ENCODE peak calls at places on chromosome 1, in nine cellular contexts. U is stimulated activated CD8-positive, alpha-beta memory T cell treated with anti-CD3 and anti-CD28 coated beads, Interleukin-4, amount 100 ng/mL, for 48 hours; F is Right ventricle myocardium superior; V is right lobe of liver; L is RKO; X is AG04449; K is iPS-NIHi11; T is A549; S is tibial artery. Y is an unnamed sample.

GRCh38 chr1:103461171-103462105 is 64.1 kb upstream of the RNPC3 start:
- DNase-seq in T (peak), X (no peak), L (peak), K (peak), F (no peak), V (no peak), S (no peak), U (no peak), Y (no peak)

GRCh38 chr1:186745531-186746146 is 65.4 kb upstream of the PTGS2 start:
- DNase-seq in U (no peak), S (no peak), K (no peak), T (no peak), L (no peak), V (no peak), F (no peak), X (no peak), Y (no peak)

GRCh38 chr1:26387447-26387846 is 14.9 kb upstream of the ZNF683 start:
- DNase-seq in V (no peak), X (no peak), K (no peak), S (no peak), T (peak), L (peak), U (no peak), F (no peak), Y (no peak)

GRCh38 chr1:35031103-35031452 is 667 bp downstream of the ZMYM6 start:
- DNase-seq in V (no peak), U (peak), K (peak), L (peak), T (peak), S (no peak), X (no peak), F (no peak), Y (no peak)

GRCh38 chr1:15742339-15742801 is at the start of gene TMEM82:
- DNase-seq in V (peak), L (no peak), K (peak), S (no peak), U (no peak), F (no peak), X (no peak), T (no peak), Y (no peak)

GRCh38 chr1:78722947-78723346 is 73.3 kb downstream of the IFI44 start:
- DNase-seq in X (peak), S (no peak), K (no peak), U (no peak), T (no peak), L (no peak), F (no peak), V (no peak), Y (no peak)

GRCh38 chr1:92577251-92577895 is 90.6 kb upstream of the GFI1 start:
- DNase-seq in K (no peak), S (no peak), X (no peak), F (peak), L (peak), T (no peak), U (no peak), V (no peak), Y (peak)

GRCh38 chr1:48223372-48224081 is 1.0 kb downstream of the SLC5A9 start:
- DNase-seq in X (no peak), L (no peak), V (peak), S (no peak), U (no peak), F (no peak), K (no peak), T (no peak), Y (no peak)

GRCh38 chr1:12549106-12549459 is 68.9 kb downstream of the DHRS3 start:
- DNase-seq in L (no peak), U (no peak), V (no peak), K (no peak), S (peak), F (peak), X (no peak), T (peak), Y (peak)

GRCh38 chr1:240701412-240701811 is 89.5 kb upstream of the GREM2 start:
- DNase-seq in S (no peak), K (no peak), V (no peak), F (no peak), T (no peak), U (no peak), L (no peak), X (peak), Y (no peak)

GRCh38 chr1:169949139-169949538 is 55.4 kb upstream of the SCYL3 start:
- DNase-seq in U (no peak), X (no peak), T (no peak), F (no peak), L (no peak), S (no peak), K (no peak), V (no peak), Y (no peak)

GRCh38 chr1:244801246-244801645 is 34.2 kb upstream of the COX20 start:
- DNase-seq in F (no peak), U (peak), X (no peak), S (peak), K (peak), L (peak), V (peak), T (peak), Y (peak)

GRCh38 chr1:109040627-109041613 is 982 bp downstream of the WDR47 start:
- DNase-seq in K (peak), X (no peak), V (peak), U (peak), F (peak), T (no peak), L (peak), S (no peak), Y (peak)

GRCh38 chr1:966603-967295 is 467 bp downstream of the PLEKHN1 start:
- DNase-seq in S (peak), K (peak), U (peak), L (peak), V (peak), T (peak), F (peak), X (no peak), Y (peak)

GRCh38 chr1:76281306-76281705 is 206.8 kb downstream of the ST6GALNAC3 start:
- DNase-seq in T (no peak), L (no peak), F (no peak), V (no peak), U (no peak), S (no peak), K (no peak), X (no peak), Y (peak)

GRCh38 chr1:110726755-110727154 is 52.0 kb upstream of the KCNA3 start:
- DNase-seq in L (no peak), V (no peak), K (no peak), U (no peak), S (no peak), T (no peak), F (no peak), X (no peak), Y (no peak)

GRCh38 chr1:64941466-64942117 is 24.8 kb downstream of the JAK1 start:
- DNase-seq in U (no peak), F (no peak), S (no peak), L (no peak), T (no peak), V (no peak), X (no peak), K (no peak), Y (no peak)